ENCODE peak calls at places on chromosome 6, in five cellular contexts. One of them, this sample, is unnamed.

GRCh38 chr6:13480631-13481501 is 6.5 kb downstream of the GFOD1 start:
- DNase-seq in anterior cingulate cortex: no peak
- DNase-seq in NCI-H1694: no peak
- DNase-seq in body of pancreas: no peak
- DNase-seq in stimulated activated CD8-positive, alpha-beta memory T cell treated with anti-CD3 and anti-CD28 coated beads, Interleukin-4, amount 100 ng/mL, for 4 hours: no peak
- DNase-seq in this sample: no peak

GRCh38 chr6:128491041-128491642 is 29.3 kb downstream of the PTPRK start:
- DNase-seq in body of pancreas: peak; percentile 49
- DNase-seq in stimulated activated CD8-positive, alpha-beta memory T cell treated with anti-CD3 and anti-CD28 coated beads, Interleukin-4, amount 100 ng/mL, for 4 hours: no peak
- DNase-seq in anterior cingulate cortex: no peak
- DNase-seq in NCI-H1694: no peak
- DNase-seq in this sample: no peak

GRCh38 chr6:162612613-162613012 is 115.0 kb downstream of the PRKN start:
- DNase-seq in anterior cingulate cortex: no peak
- DNase-seq in NCI-H1694: no peak
- DNase-seq in stimulated activated CD8-positive, alpha-beta memory T cell treated with anti-CD3 and anti-CD28 coated beads, Interleukin-4, amount 100 ng/mL, for 4 hours: no peak
- DNase-seq in body of pancreas: no peak
- DNase-seq in this sample: no peak

GRCh38 chr6:42344756-42345155 is 107.0 kb downstream of the TRERF1 start:
- DNase-seq in anterior cingulate cortex: no peak
- DNase-seq in NCI-H1694: no peak
- DNase-seq in stimulated activated CD8-positive, alpha-beta memory T cell treated with anti-CD3 and anti-CD28 coated beads, Interleukin-4, amount 100 ng/mL, for 4 hours: no peak
- DNase-seq in body of pancreas: no peak
- DNase-seq in this sample: no peak

GRCh38 chr6:56259682-56260081 is 12.3 kb upstream of the COL21A1 start:
- DNase-seq in anterior cingulate cortex: no peak
- DNase-seq in stimulated activated CD8-positive, alpha-beta memory T cell treated with anti-CD3 and anti-CD28 coated beads, Interleukin-4, amount 100 ng/mL, for 4 hours: no peak
- DNase-seq in body of pancreas: no peak
- DNase-seq in NCI-H1694: peak; percentile 1
- DNase-seq in this sample: peak; percentile 41

GRCh38 chr6:31125586-31126363 is 5.5 kb upstream of the CDSN start:
- DNase-seq in NCI-H1694: no peak
- DNase-seq in body of pancreas: no peak
- DNase-seq in stimulated activated CD8-positive, alpha-beta memory T cell treated with anti-CD3 and anti-CD28 coated beads, Interleukin-4, amount 100 ng/mL, for 4 hours: no peak
- DNase-seq in anterior cingulate cortex: no peak
- DNase-seq in this sample: no peak

GRCh38 chr6:51618563-51618962 is 468.9 kb downstream of the PKHD1 start:
- DNase-seq in NCI-H1694: no peak
- DNase-seq in stimulated activated CD8-positive, alpha-beta memory T cell treated with anti-CD3 and anti-CD28 coated beads, Interleukin-4, amount 100 ng/mL, for 4 hours: no peak
- DNase-seq in body of pancreas: no peak
- DNase-seq in anterior cingulate cortex: no peak
- DNase-seq in this sample: no peak

GRCh38 chr6:88760091-88760490 is 203.3 kb downstream of the RNGTT start:
- DNase-seq in NCI-H1694: no peak
- DNase-seq in body of pancreas: no peak
- DNase-seq in anterior cingulate cortex: no peak
- DNase-seq in stimulated activated CD8-positive, alpha-beta memory T cell treated with anti-CD3 and anti-CD28 coated beads, Interleukin-4, amount 100 ng/mL, for 4 hours: no peak
- DNase-seq in this sample: no peak

GRCh38 chr6:134447883-134448387 is 130.0 kb upstream of the SGK1 start:
- DNase-seq in NCI-H1694: no peak
- DNase-seq in anterior cingulate cortex: no peak
- DNase-seq in body of pancreas: no peak
- DNase-seq in stimulated activated CD8-positive, alpha-beta memory T cell treated with anti-CD3 and anti-CD28 coated beads, Interleukin-4, amount 100 ng/mL, for 4 hours: no peak
- DNase-seq in this sample: no peak

GRCh38 chr6:78770766-78771165 is 96.6 kb upstream of the IRAK1BP1 start:
- DNase-seq in body of pancreas: no peak
- DNase-seq in NCI-H1694: no peak
- DNase-seq in anterior cingulate cortex: no peak
- DNase-seq in stimulated activated CD8-positive, alpha-beta memory T cell treated with anti-CD3 and anti-CD28 coated beads, Interleukin-4, amount 100 ng/mL, for 4 hours: no peak
- DNase-seq in this sample: no peak

GRCh38 chr6:80607814-80608391 is 501.4 kb downstream of the BCKDHB start:
- DNase-seq in stimulated activated CD8-positive, alpha-beta memory T cell treated with anti-CD3 and anti-CD28 coated beads, Interleukin-4, amount 100 ng/mL, for 4 hours: no peak
- DNase-seq in NCI-H1694: no peak
- DNase-seq in body of pancreas: no peak
- DNase-seq in anterior cingulate cortex: no peak
- DNase-seq in this sample: no peak

GRCh38 chr6:21022343-21023107 is 488.3 kb downstream of the CDKAL1 start:
- DNase-seq in stimulated activated CD8-positive, alpha-beta memory T cell treated with anti-CD3 and anti-CD28 coated beads, Interleukin-4, amount 100 ng/mL, for 4 hours: no peak
- DNase-seq in anterior cingulate cortex: no peak
- DNase-seq in NCI-H1694: no peak
- DNase-seq in body of pancreas: peak; percentile 52
- DNase-seq in this sample: no peak

GRCh38 chr6:155388546-155388945 is 67.1 kb downstream of the NOX3 start:
- DNase-seq in body of pancreas: no peak
- DNase-seq in anterior cingulate cortex: no peak
- DNase-seq in stimulated activated CD8-positive, alpha-beta memory T cell treated with anti-CD3 and anti-CD28 coated beads, Interleukin-4, amount 100 ng/mL, for 4 hours: no peak
- DNase-seq in NCI-H1694: no peak
- DNase-seq in this sample: no peak

GRCh38 chr6:128554302-128554701 is 33.9 kb upstream of the PTPRK start:
- DNase-seq in NCI-H1694: no peak
- DNase-seq in body of pancreas: no peak
- DNase-seq in stimulated activated CD8-positive, alpha-beta memory T cell treated with anti-CD3 and anti-CD28 coated beads, Interleukin-4, amount 100 ng/mL, for 4 hours: no peak
- DNase-seq in anterior cingulate cortex: no peak
- DNase-seq in this sample: no peak

GRCh38 chr6:123467437-123467836 is 169.3 kb downstream of the TRDN start:
- DNase-seq in body of pancreas: no peak
- DNase-seq in anterior cingulate cortex: no peak
- DNase-seq in NCI-H1694: no peak
- DNase-seq in stimulated activated CD8-positive, alpha-beta memory T cell treated with anti-CD3 and anti-CD28 coated beads, Interleukin-4, amount 100 ng/mL, for 4 hours: no peak
- DNase-seq in this sample: no peak

GRCh38 chr6:139271056-139271455 is 20.7 kb downstream of the TXLNB start:
- DNase-seq in NCI-H1694: no peak
- DNase-seq in stimulated activated CD8-positive, alpha-beta memory T cell treated with anti-CD3 and anti-CD28 coated beads, Interleukin-4, amount 100 ng/mL, for 4 hours: no peak
- DNase-seq in anterior cingulate cortex: no peak
- DNase-seq in body of pancreas: no peak
- DNase-seq in this sample: no peak

GRCh38 chr6:63430985-63431519 is 111.3 kb upstream of the LGSN start:
- DNase-seq in stimulated activated CD8-positive, alpha-beta memory T cell treated with anti-CD3 and anti-CD28 coated beads, Interleukin-4, amount 100 ng/mL, for 4 hours: no peak
- DNase-seq in anterior cingulate cortex: no peak
- DNase-seq in NCI-H1694: no peak
- DNase-seq in body of pancreas: no peak
- DNase-seq in this sample: no peak

GRCh38 chr6:10141756-10142443 is 273.0 kb downstream of the TFAP2A start:
- DNase-seq in NCI-H1694: no peak
- DNase-seq in stimulated activated CD8-positive, alpha-beta memory T cell treated with anti-CD3 and anti-CD28 coated beads, Interleukin-4, amount 100 ng/mL, for 4 hours: no peak
- DNase-seq in anterior cingulate cortex: no peak
- DNase-seq in body of pancreas: no peak
- DNase-seq in this sample: no peak

GRCh38 chr6:107128577-107128976 is 13.3 kb upstream of the BEND3 start:
- DNase-seq in NCI-H1694: no peak
- DNase-seq in stimulated activated CD8-positive, alpha-beta memory T cell treated with anti-CD3 and anti-CD28 coated beads, Interleukin-4, amount 100 ng/mL, for 4 hours: no peak
- DNase-seq in anterior cingulate cortex: no peak
- DNase-seq in body of pancreas: no peak
- DNase-seq in this sample: no peak

GRCh38 chr6:138618168-138618567 is 118.9 kb upstream of the NHSL1 start:
- DNase-seq in NCI-H1694: no peak
- DNase-seq in stimulated activated CD8-positive, alpha-beta memory T cell treated with anti-CD3 and anti-CD28 coated beads, Interleukin-4, amount 100 ng/mL, for 4 hours: no peak
- DNase-seq in anterior cingulate cortex: no peak
- DNase-seq in body of pancreas: no peak
- DNase-seq in this sample: no peak

GRCh38 chr6:20402181-20403079 is 751 bp downstream of the E2F3 start:
- DNase-seq in anterior cingulate cortex: peak; percentile 19
- DNase-seq in NCI-H1694: no peak
- DNase-seq in body of pancreas: peak; percentile 16
- DNase-seq in stimulated activated CD8-positive, alpha-beta memory T cell treated with anti-CD3 and anti-CD28 coated beads, Interleukin-4, amount 100 ng/mL, for 4 hours: no peak
- DNase-seq in this sample: no peak

GRCh38 chr6:14442250-14442649 is 324.7 kb downstream of the CD83 start:
- DNase-seq in anterior cingulate cortex: peak; percentile 3
- DNase-seq in stimulated activated CD8-positive, alpha-beta memory T cell treated with anti-CD3 and anti-CD28 coated beads, Interleukin-4, amount 100 ng/mL, for 4 hours: no peak
- DNase-seq in NCI-H1694: no peak
- DNase-seq in body of pancreas: no peak
- DNase-seq in this sample: no peak

GRCh38 chr6:158849899-158850806 is 31.0 kb upstream of the EZR start:
- DNase-seq in anterior cingulate cortex: no peak
- DNase-seq in body of pancreas: peak; percentile 65
- DNase-seq in stimulated activated CD8-positive, alpha-beta memory T cell treated with anti-CD3 and anti-CD28 coated beads, Interleukin-4, amount 100 ng/mL, for 4 hours: peak; percentile 17
- DNase-seq in NCI-H1694: no peak
- DNase-seq in this sample: no peak

GRCh38 chr6:73043446-73043845 is 181.8 kb downstream of the KHDC1L start:
- DNase-seq in body of pancreas: no peak
- DNase-seq in anterior cingulate cortex: no peak
- DNase-seq in stimulated activated CD8-positive, alpha-beta memory T cell treated with anti-CD3 and anti-CD28 coated beads, Interleukin-4, amount 100 ng/mL, for 4 hours: no peak
- DNase-seq in NCI-H1694: peak; percentile 40
- DNase-seq in this sample: no peak

GRCh38 chr6:11615214-11615602 is 77.7 kb downstream of the TMEM170B start:
- DNase-seq in NCI-H1694: no peak
- DNase-seq in anterior cingulate cortex: no peak
- DNase-seq in body of pancreas: no peak
- DNase-seq in stimulated activated CD8-positive, alpha-beta memory T cell treated with anti-CD3 and anti-CD28 coated beads, Interleukin-4, amount 100 ng/mL, for 4 hours: no peak
- DNase-seq in this sample: no peak

GRCh38 chr6:19873031-19873430 is 35.9 kb downstream of the ID4 start:
- DNase-seq in stimulated activated CD8-positive, alpha-beta memory T cell treated with anti-CD3 and anti-CD28 coated beads, Interleukin-4, amount 100 ng/mL, for 4 hours: no peak
- DNase-seq in body of pancreas: no peak
- DNase-seq in NCI-H1694: no peak
- DNase-seq in anterior cingulate cortex: no peak
- DNase-seq in this sample: no peak

GRCh38 chr6:51541847-51542246 is 545.6 kb downstream of the PKHD1 start:
- DNase-seq in NCI-H1694: no peak
- DNase-seq in body of pancreas: no peak
- DNase-seq in stimulated activated CD8-positive, alpha-beta memory T cell treated with anti-CD3 and anti-CD28 coated beads, Interleukin-4, amount 100 ng/mL, for 4 hours: no peak
- DNase-seq in anterior cingulate cortex: no peak
- DNase-seq in this sample: no peak

GRCh38 chr6:75124983-75125382 is 80.9 kb downstream of the COL12A1 start:
- DNase-seq in anterior cingulate cortex: no peak
- DNase-seq in body of pancreas: no peak
- DNase-seq in stimulated activated CD8-positive, alpha-beta memory T cell treated with anti-CD3 and anti-CD28 coated beads, Interleukin-4, amount 100 ng/mL, for 4 hours: no peak
- DNase-seq in NCI-H1694: no peak
- DNase-seq in this sample: no peak

GRCh38 chr6:170454512-170455285 is 98.4 kb downstream of the PSMB1 start:
- DNase-seq in NCI-H1694: no peak
- DNase-seq in body of pancreas: no peak
- DNase-seq in stimulated activated CD8-positive, alpha-beta memory T cell treated with anti-CD3 and anti-CD28 coated beads, Interleukin-4, amount 100 ng/mL, for 4 hours: no peak
- DNase-seq in anterior cingulate cortex: no peak
- DNase-seq in this sample: no peak

GRCh38 chr6:33779305-33779704 is 9.6 kb downstream of the LEMD2 start:
- DNase-seq in NCI-H1694: peak; percentile 36
- DNase-seq in anterior cingulate cortex: no peak
- DNase-seq in body of pancreas: no peak
- DNase-seq in stimulated activated CD8-positive, alpha-beta memory T cell treated with anti-CD3 and anti-CD28 coated beads, Interleukin-4, amount 100 ng/mL, for 4 hours: no peak
- DNase-seq in this sample: no peak

GRCh38 chr6:93779086-93779858 is 359.9 kb upstream of the EPHA7 start:
- DNase-seq in anterior cingulate cortex: peak; percentile 28
- DNase-seq in NCI-H1694: no peak
- DNase-seq in stimulated activated CD8-positive, alpha-beta memory T cell treated with anti-CD3 and anti-CD28 coated beads, Interleukin-4, amount 100 ng/mL, for 4 hours: no peak
- DNase-seq in body of pancreas: no peak
- DNase-seq in this sample: no peak

GRCh38 chr6:152189736-152190135 is 382.3 kb downstream of the ESR1 start:
- DNase-seq in anterior cingulate cortex: no peak
- DNase-seq in NCI-H1694: no peak
- DNase-seq in body of pancreas: no peak
- DNase-seq in stimulated activated CD8-positive, alpha-beta memory T cell treated with anti-CD3 and anti-CD28 coated beads, Interleukin-4, amount 100 ng/mL, for 4 hours: no peak
- DNase-seq in this sample: no peak

GRCh38 chr6:30322527-30323501 is 3.9 kb upstream of the TRIM39 start:
- DNase-seq in body of pancreas: no peak
- DNase-seq in stimulated activated CD8-positive, alpha-beta memory T cell treated with anti-CD3 and anti-CD28 coated beads, Interleukin-4, amount 100 ng/mL, for 4 hours: no peak
- DNase-seq in anterior cingulate cortex: no peak
- DNase-seq in NCI-H1694: no peak
- DNase-seq in this sample: no peak

GRCh38 chr6:25934181-25934580 is 3.7 kb upstream of the SLC17A2 start:
- DNase-seq in NCI-H1694: no peak
- DNase-seq in body of pancreas: no peak
- DNase-seq in anterior cingulate cortex: no peak
- DNase-seq in stimulated activated CD8-positive, alpha-beta memory T cell treated with anti-CD3 and anti-CD28 coated beads, Interleukin-4, amount 100 ng/mL, for 4 hours: no peak
- DNase-seq in this sample: no peak

GRCh38 chr6:144064831-144065668 is 30.3 kb downstream of the SF3B5 start:
- DNase-seq in stimulated activated CD8-positive, alpha-beta memory T cell treated with anti-CD3 and anti-CD28 coated beads, Interleukin-4, amount 100 ng/mL, for 4 hours: no peak
- DNase-seq in NCI-H1694: no peak
- DNase-seq in body of pancreas: peak; percentile 50
- DNase-seq in anterior cingulate cortex: no peak
- DNase-seq in this sample: peak; percentile 76

GRCh38 chr6:157822221-157823000 is 635 bp upstream of the SNX9 start:
- DNase-seq in stimulated activated CD8-positive, alpha-beta memory T cell treated with anti-CD3 and anti-CD28 coated beads, Interleukin-4, amount 100 ng/mL, for 4 hours: no peak
- DNase-seq in body of pancreas: no peak
- DNase-seq in anterior cingulate cortex: no peak
- DNase-seq in NCI-H1694: no peak
- DNase-seq in this sample: no peak

GRCh38 chr6:38933426-38933825 is 115.2 kb upstream of the GLP1R start:
- DNase-seq in body of pancreas: no peak
- DNase-seq in NCI-H1694: peak; percentile 7
- DNase-seq in stimulated activated CD8-positive, alpha-beta memory T cell treated with anti-CD3 and anti-CD28 coated beads, Interleukin-4, amount 100 ng/mL, for 4 hours: no peak
- DNase-seq in anterior cingulate cortex: no peak
- DNase-seq in this sample: no peak

This sample was measured in NCI-H524 treated with DMSO at 0.1 percent for 48 hours.